ENCODE peak calls at places on chromosomes 3 and 15, in six cellular contexts. Z is cardiac muscle cell, R is AG04449, X is mucosa of descending colon, N is foreskin fibroblast, T is left ventricle myocardium inferior. J is an unnamed sample.

GRCh38 chr15:78542647-78543046 is 2.4 kb downstream of the PSMA4 start:
- DNase-seq in Z (no peak), R (no peak), X (no peak), N (no peak), T (no peak), J (no peak)

GRCh38 chr3:73787620-73788019 is 162.9 kb upstream of the PDZRN3 start:
- DNase-seq in Z (no peak), R (no peak), X (no peak), N (peak), T (no peak), J (peak)

GRCh38 chr3:124174910-124175874 is 183.3 kb upstream of the ROPN1 start:
- DNase-seq in Z (no peak), R (no peak), X (no peak), N (no peak), T (no peak), J (no peak)

GRCh38 chr3:5728085-5728484 is 540.6 kb downstream of the EDEM1 start:
- DNase-seq in Z (no peak), R (no peak), X (no peak), N (no peak), T (no peak), J (no peak)

GRCh38 chr3:112042842-112043280 is 8.3 kb downstream of the TMPRSS7 start:
- DNase-seq in Z (no peak), R (no peak), X (no peak), N (no peak), T (no peak), J (peak)

GRCh38 chr15:67107014-67107812 is 41.8 kb downstream of the SMAD3 start:
- DNase-seq in Z (peak), R (peak), X (peak), N (peak), T (peak), J (peak)

GRCh38 chr3:143979813-143980212 is 8.2 kb downstream of the DIPK2A start:
- DNase-seq in Z (no peak), R (no peak), X (no peak), N (peak), T (no peak), J (no peak)

GRCh38 chr15:29812384-29812694 is 9.9 kb downstream of the TJP1 start:
- DNase-seq in Z (peak), R (no peak), X (no peak), N (peak), T (no peak), J (peak)

DNA sequence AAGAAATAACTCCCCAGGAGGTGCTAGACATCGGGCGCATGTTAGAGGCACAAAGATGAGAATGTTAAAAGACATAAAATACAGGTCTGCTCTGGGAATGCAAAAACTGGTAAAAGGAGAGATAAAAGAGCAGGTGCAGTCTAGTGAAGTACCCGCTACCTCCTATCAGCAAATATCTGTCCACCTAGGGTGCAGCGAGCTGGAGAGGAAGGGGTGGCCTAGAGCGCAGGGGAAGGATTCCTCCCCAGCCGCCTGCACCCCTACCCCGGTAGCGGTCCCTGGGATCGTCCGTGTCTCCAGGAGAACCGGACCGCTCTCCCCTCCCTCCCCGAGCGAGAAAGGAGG is 230 bp upstream of the ZNF662 start:
- DNase-seq in Z (no peak), R (no peak), X (no peak), N (peak), T (no peak), J (no peak)
- H3K4me3 ChIP-seq in Z (no peak), R (peak), X (peak), N (peak), T (peak), J (peak)

GRCh38 chr3:116417151-116417550 is 28.1 kb downstream of the LSAMP start:
- DNase-seq in Z (no peak), R (no peak), X (no peak), N (no peak), T (no peak), J (no peak)

GRCh38 chr3:116408473-116408872 is 36.8 kb downstream of the LSAMP start:
- DNase-seq in Z (no peak), R (no peak), X (no peak), N (no peak), T (no peak), J (no peak)

DNA sequence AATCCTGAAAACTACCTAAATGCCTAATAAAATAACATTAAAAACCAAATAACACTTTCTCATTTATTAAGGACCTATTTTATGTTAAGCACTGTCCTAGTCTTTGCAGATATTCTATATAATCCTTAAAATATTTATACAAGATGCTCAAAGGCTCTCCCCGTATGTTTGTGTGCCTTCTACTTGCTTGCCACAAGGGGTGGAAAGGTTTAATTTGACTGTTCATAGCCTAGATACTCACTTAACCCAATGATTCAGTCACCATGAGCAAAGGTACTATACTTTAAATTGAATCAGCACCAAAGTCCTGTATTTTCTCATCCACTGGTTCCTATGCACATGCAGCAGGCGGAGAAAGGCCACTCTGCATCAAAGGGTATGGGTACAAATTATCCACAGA is 32.0 kb downstream of the LSAMP start:
- DNase-seq in Z (no peak), R (no peak), X (no peak), N (no peak), T (no peak), J (no peak)
- TF ChIP-seq CTCF in Z (no peak), R (no peak), X (no peak), N (no peak), T (no peak), J (no peak)

DNA sequence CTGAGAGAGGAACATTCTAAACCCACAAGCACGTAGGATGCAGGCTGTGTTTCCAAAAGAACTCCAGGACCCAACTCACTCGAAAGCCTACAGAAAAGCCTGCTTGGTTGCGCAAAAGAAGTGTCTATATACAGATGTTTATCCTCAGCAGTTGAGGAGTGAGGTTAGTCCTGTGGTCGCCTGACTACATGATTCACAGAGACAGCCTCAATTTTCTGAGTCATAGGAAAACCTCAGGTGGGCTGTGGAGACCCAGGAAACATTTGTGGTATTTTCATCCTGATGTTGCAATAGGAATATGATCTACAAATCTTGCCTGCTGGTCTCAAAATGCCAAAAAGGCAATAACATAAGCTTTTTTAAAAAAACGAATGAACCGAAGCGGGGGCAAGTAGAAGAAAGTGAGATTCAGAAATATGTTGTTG is 183.8 kb upstream of the THRB start:
- DNase-seq in Z (peak), R (no peak), X (no peak), N (peak), T (no peak), J (peak)
- H3K4me3 ChIP-seq in Z (no peak), R (no peak), X (no peak), N (peak), T (no peak), J (no peak)

GRCh38 chr3:126414406-126414805 is 19.7 kb downstream of the CFAP100 start:
- DNase-seq in Z (no peak), R (no peak), X (no peak), N (no peak), T (no peak), J (no peak)
- TF ChIP-seq CTCF in Z (no peak), R (no peak), X (no peak), N (no peak), T (no peak), J (no peak)

GRCh38 chr3:33278106-33278672 is 947 bp downstream of the FBXL2 start:
- DNase-seq in Z (peak), R (no peak), X (no peak), N (peak), T (no peak), J (peak)
- H3K4me3 ChIP-seq in Z (peak), R (peak), X (no peak), N (peak), T (peak), J (peak)

GRCh38 chr3:74891312-74891711 is 276.9 kb upstream of the CNTN3 start:
- DNase-seq in Z (no peak), R (no peak), X (no peak), N (no peak), T (no peak), J (no peak)

GRCh38 chr3:74897006-74897405 is 282.5 kb upstream of the CNTN3 start:
- DNase-seq in Z (no peak), R (no peak), X (no peak), N (peak), T (no peak), J (peak)
- TF ChIP-seq CTCF in Z (no peak), R (peak), X (no peak), N (peak), T (peak), J (no peak)

DNA sequence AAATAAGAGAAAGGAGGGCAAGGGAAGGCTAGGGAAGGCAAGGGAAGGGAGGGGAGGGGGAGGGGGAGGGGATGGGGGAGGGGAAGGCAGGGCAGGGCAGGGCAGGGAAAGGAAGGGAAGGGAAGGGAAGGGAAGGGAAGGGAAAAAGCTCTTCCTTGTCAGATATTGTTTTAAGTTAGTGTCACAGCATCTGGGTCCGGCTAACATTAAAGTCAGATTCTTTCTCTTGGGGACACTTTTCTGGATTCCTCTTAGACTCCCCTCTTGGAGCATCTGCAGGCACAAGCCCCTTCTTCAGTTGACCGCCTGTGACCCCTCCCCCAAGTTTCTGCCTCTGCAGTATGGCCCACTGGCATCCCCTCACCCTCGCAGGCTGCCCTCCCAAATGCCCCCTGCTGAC is 26.0 kb downstream of the BFSP2 start:
- DNase-seq in Z (no peak), R (no peak), X (no peak), N (no peak), T (no peak), J (no peak)
- H3K4me3 ChIP-seq in Z (no peak), R (no peak), X (no peak), N (no peak), T (no peak), J (no peak)

GRCh38 chr15:101545548-101546505 is 56.3 kb upstream of the PCSK6 start:
- DNase-seq in Z (no peak), R (no peak), X (no peak), N (no peak), T (no peak), J (no peak)
- TF ChIP-seq CTCF in Z (no peak), R (no peak), X (no peak), N (no peak), T (no peak), J (no peak)

GRCh38 chr3:46132565-46132964 is 75.5 kb downstream of the CCR1 start:
- DNase-seq in Z (no peak), R (no peak), X (no peak), N (no peak), T (no peak), J (no peak)

GRCh38 chr3:46129588-46130272 is 78.4 kb downstream of the CCR1 start:
- DNase-seq in Z (no peak), R (no peak), X (no peak), N (no peak), T (no peak), J (no peak)

GRCh38 chr3:46133285-46133684 is 74.8 kb downstream of the CCR1 start:
- DNase-seq in Z (no peak), R (no peak), X (no peak), N (no peak), T (no peak), J (no peak)

GRCh38 chr3:46130631-46131310 is 77.3 kb downstream of the CCR1 start:
- DNase-seq in Z (no peak), R (no peak), X (no peak), N (no peak), T (no peak), J (no peak)

DNA sequence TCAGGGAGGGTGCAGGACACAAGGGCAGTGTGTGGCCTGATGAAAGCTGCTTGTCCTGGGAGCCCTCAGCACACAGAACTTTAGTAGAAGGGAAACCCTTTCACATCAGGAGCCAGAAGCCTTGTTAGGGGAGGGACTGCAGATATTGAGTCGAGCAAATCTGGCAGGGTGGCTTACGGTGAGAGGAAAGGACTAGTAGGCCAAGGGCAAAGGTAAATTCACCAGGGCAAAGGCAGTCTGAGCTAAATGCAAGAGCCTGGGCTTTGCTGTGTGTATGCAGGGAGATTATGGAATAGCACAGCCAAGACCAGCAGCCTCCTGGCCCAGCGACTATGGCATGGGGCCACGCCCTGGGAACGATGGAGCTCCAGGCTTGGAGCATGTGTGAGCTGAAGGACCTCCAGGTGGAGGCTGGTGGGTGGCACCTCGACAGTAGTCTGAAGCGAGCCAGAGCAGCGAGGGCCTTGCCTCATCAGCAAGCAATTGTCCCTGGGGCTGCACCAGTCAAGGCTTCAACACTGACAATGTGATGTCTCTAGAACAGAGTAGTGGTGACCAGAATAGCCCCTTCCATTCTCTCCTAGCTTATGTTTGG is 76.1 kb downstream of the CCR1 start:
- DNase-seq in Z (no peak), R (no peak), X (no peak), N (no peak), T (no peak), J (no peak)
- H3K4me3 ChIP-seq in Z (no peak), R (no peak), X (no peak), N (no peak), T (no peak), J (no peak)